ENCODE peak calls at places on chromosomes 12 and 14, in nine cellular contexts. A is activated naive CD4-positive, alpha-beta T cell treated with anti-CD3 and anti-CD28 coated beads, Interleukin-2, amount 10 ng/mL, durations not matched to agents 7 days and 5 days; N is Right ventricle myocardium superior; Y is stimulated activated CD4-positive, alpha-beta T cell treated with anti-CD3 and anti-CD28 coated beads, Interleukin-4, amount 100 ng/mL, for 1 hour; E is A172; D is fibroblast of mammary gland; R is endothelial cell; M is spleen; L is mucosa of gallbladder. G is an unnamed sample.

GRCh38 chr14:30753452-30753851 is 120.9 kb upstream of the COCH start:
- DNase-seq in A (no peak), N (no peak), Y (no peak), E (no peak), D (no peak), R (no peak), M (no peak), L (no peak), G (no peak)

GRCh38 chr12:119082496-119082895 is 96.2 kb upstream of the HSPB8 start:
- DNase-seq in A (no peak), N (peak; percentile 83), Y (no peak), E (no peak), D (no peak), R (no peak), M (no peak), L (no peak), G (no peak)

GRCh38 chr14:61761959-61762786 is at the start of gene SNAPC1:
- DNase-seq in A (peak; percentile 99), N (peak; percentile 99), Y (peak; percentile 97), E (peak; percentile 90), D (peak; percentile 97), R (peak; percentile 88), M (peak; percentile 99), L (peak; percentile 98), G (peak; percentile 98)

GRCh38 chr12:43278268-43278832 is 273.7 kb downstream of the ADAMTS20 start:
- DNase-seq in A (no peak), N (no peak), Y (no peak), E (no peak), D (no peak), R (no peak), M (no peak), L (no peak), G (peak; percentile 5)

GRCh38 chr14:40346275-40346674 is 914.0 kb upstream of the FBXO33 start:
- DNase-seq in A (no peak), N (no peak), Y (no peak), E (no peak), D (no peak), R (no peak), M (no peak), L (no peak), G (no peak)

GRCh38 chr12:80802652-80803051 is 85.9 kb downstream of the MYF5 start:
- DNase-seq in A (no peak), N (no peak), Y (no peak), E (no peak), D (no peak), R (no peak), M (no peak), L (no peak), G (no peak)

GRCh38 chr14:92501891-92502351 is 11.7 kb upstream of the RIN3 start:
- DNase-seq in A (no peak), N (no peak), Y (no peak), E (peak; percentile 40), D (peak; percentile 61), R (no peak), M (no peak), L (no peak), G (no peak)

GRCh38 chr12:124328116-124328515 is 33.2 kb downstream of the RFLNA start:
- DNase-seq in A (no peak), N (peak; percentile 77), Y (no peak), E (no peak), D (no peak), R (no peak), M (no peak), L (no peak), G (no peak)

GRCh38 chr14:99312106-99312505 is 40.1 kb upstream of the BCL11B start:
- DNase-seq in A (no peak), N (no peak), Y (no peak), E (no peak), D (no peak), R (no peak), M (no peak), L (no peak), G (no peak)

GRCh38 chr12:55142896-55143870 is 17.0 kb downstream of the OR9K2 start:
- DNase-seq in A (peak; percentile 59), N (no peak), Y (peak; percentile 23), E (peak; percentile 41), D (peak; percentile 48), R (peak; percentile 50), M (no peak), L (peak; percentile 34), G (peak; percentile 61)

GRCh38 chr12:30732954-30733637 is 21.7 kb downstream of the CAPRIN2 start:
- DNase-seq in A (no peak), N (no peak), Y (no peak), E (no peak), D (no peak), R (no peak), M (no peak), L (no peak), G (no peak)

GRCh38 chr12:131378176-131378842 is 332.6 kb upstream of the SFSWAP start:
- DNase-seq in A (no peak), N (no peak), Y (no peak), E (no peak), D (no peak), R (no peak), M (no peak), L (no peak), G (no peak)

GRCh38 chr12:99870085-99870484 is 114.7 kb downstream of the ANKS1B start:
- DNase-seq in A (no peak), N (no peak), Y (no peak), E (no peak), D (no peak), R (no peak), M (no peak), L (no peak), G (no peak)

GRCh38 chr14:50320279-50320678 is 8.2 kb downstream of the DMAC2L start:
- DNase-seq in A (no peak), N (no peak), Y (no peak), E (no peak), D (peak; percentile 87), R (no peak), M (no peak), L (no peak), G (peak; percentile 89)

GRCh38 chr12:90653051-90653450 is 301.9 kb downstream of the CCER1 start:
- DNase-seq in A (no peak), N (no peak), Y (no peak), E (no peak), D (peak; percentile 60), R (no peak), M (peak; percentile 19), L (no peak), G (peak; percentile 65)

GRCh38 chr14:98752660-98753059 is 519.3 kb downstream of the BCL11B start:
- DNase-seq in A (no peak), N (no peak), Y (no peak), E (no peak), D (no peak), R (no peak), M (no peak), L (no peak), G (no peak)

GRCh38 chr12:68268971-68269370 is 15.6 kb upstream of the IL22 start:
- DNase-seq in A (no peak), N (no peak), Y (no peak), E (no peak), D (no peak), R (no peak), M (no peak), L (no peak), G (no peak)

GRCh38 chr14:39102969-39103957 is at the start of gene SEC23A:
- DNase-seq in A (peak; percentile 93), N (peak; percentile 95), Y (peak; percentile 83), E (peak; percentile 74), D (peak; percentile 82), R (peak; percentile 91), M (peak; percentile 98), L (peak; percentile 82), G (peak; percentile 80)

GRCh38 chr12:113436586-113436985 is 14.4 kb downstream of the SDSL start:
- DNase-seq in A (no peak), N (no peak), Y (no peak), E (no peak), D (no peak), R (no peak), M (no peak), L (no peak), G (no peak)

GRCh38 chr12:69008510-69008909 is 75.5 kb upstream of the CPM start:
- DNase-seq in A (no peak), N (no peak), Y (no peak), E (no peak), D (peak; percentile 45), R (no peak), M (no peak), L (no peak), G (peak; percentile 97)

GRCh38 chr12:67634167-67634793 is 14.3 kb upstream of the DYRK2 start:
- DNase-seq in A (no peak), N (no peak), Y (no peak), E (no peak), D (no peak), R (no peak), M (no peak), L (no peak), G (no peak)

GRCh38 chr14:98594156-98594555 is 677.8 kb downstream of the BCL11B start:
- DNase-seq in A (no peak), N (no peak), Y (no peak), E (no peak), D (no peak), R (no peak), M (no peak), L (no peak), G (no peak)

GRCh38 chr14:89534896-89535615 is 118.0 kb upstream of the FOXN3 start:
- DNase-seq in A (no peak), N (no peak), Y (no peak), E (no peak), D (peak; percentile 34), R (no peak), M (no peak), L (no peak), G (no peak)

GRCh38 chr14:75648066-75648838 is 12.4 kb downstream of the ERG28 start:
- DNase-seq in A (no peak), N (peak; percentile 52), Y (no peak), E (peak; percentile 83), D (peak; percentile 98), R (no peak), M (no peak), L (peak; percentile 68), G (peak; percentile 94)

GRCh38 chr12:2347137-2347843 is 294.5 kb downstream of the CACNA1C start:
- DNase-seq in A (no peak), N (no peak), Y (no peak), E (no peak), D (no peak), R (no peak), M (no peak), L (no peak), G (no peak)

GRCh38 chr12:52455818-52456217 is 3.9 kb upstream of the KRT6B start:
- DNase-seq in A (no peak), N (no peak), Y (no peak), E (no peak), D (peak; percentile 28), R (no peak), M (no peak), L (no peak), G (peak; percentile 89)

GRCh38 chr12:125403145-125403789 is 338.0 kb downstream of the AACS start:
- DNase-seq in A (no peak), N (no peak), Y (no peak), E (no peak), D (peak; percentile 30), R (peak; percentile 49), M (no peak), L (no peak), G (peak; percentile 26)

GRCh38 chr12:107296681-107297086 is 203.3 kb upstream of the CRY1 start:
- DNase-seq in A (no peak), N (no peak), Y (no peak), E (peak; percentile 37), D (peak; percentile 67), R (no peak), M (no peak), L (no peak), G (peak; percentile 98)

GRCh38 chr12:57063991-57064725 is 14.2 kb upstream of the MYO1A start:
- DNase-seq in A (peak; percentile 72), N (no peak), Y (peak; percentile 25), E (peak; percentile 31), D (no peak), R (no peak), M (no peak), L (no peak), G (no peak)

GRCh38 chr12:94458882-94459772 is 540 bp downstream of the CEP83 start:
- DNase-seq in A (no peak), N (no peak), Y (no peak), E (peak; percentile 1), D (peak; percentile 57), R (peak; percentile 3), M (no peak), L (no peak), G (peak; percentile 28)

GRCh38 chr12:32181498-32182175 is 75.0 kb downstream of the BICD1 start:
- DNase-seq in A (no peak), N (no peak), Y (no peak), E (no peak), D (peak; percentile 27), R (no peak), M (no peak), L (no peak), G (no peak)